ENCODE peak calls at places on chromosomes 11 and 22, in five cellular contexts. W, I, M, T and R are unnamed samples.

GRCh38 chr11:125111341-125112234 is at the start of gene TMEM218:
- DNase-seq in W (peak; percentile 99), I (peak; percentile 100), M (peak; percentile 99), T (peak; percentile 100), R (peak; percentile 100)

GRCh38 chr11:109508185-109508584 is 86.2 kb downstream of the C11orf87 start:
- DNase-seq in W (no peak), I (no peak), M (no peak), T (no peak), R (no peak)

GRCh38 chr22:40855104-40855959 is 1.1 kb downstream of the ST13 start:
- DNase-seq in W (no peak), I (peak; percentile 63), M (peak; percentile 58), T (peak; percentile 53), R (no peak)

GRCh38 chr22:37410174-37411055 is 16.9 kb downstream of the ELFN2 start:
- DNase-seq in W (peak; percentile 79), I (no peak), M (no peak), T (no peak), R (no peak)

GRCh38 chr11:87604350-87604749 is 566.6 kb downstream of the TMEM135 start:
- DNase-seq in W (no peak), I (no peak), M (no peak), T (no peak), R (no peak)

GRCh38 chr22:44186737-44187136 is 6.0 kb downstream of the PARVG start:
- DNase-seq in W (peak; percentile 53), I (no peak), M (no peak), T (no peak), R (peak; percentile 33)

GRCh38 chr11:128517457-128518230 is 69.7 kb downstream of the ETS1 start:
- DNase-seq in W (no peak), I (peak; percentile 79), M (peak; percentile 70), T (no peak), R (no peak)

GRCh38 chr22:24517446-24517845 is 22.3 kb downstream of the UPB1 start:
- DNase-seq in W (no peak), I (no peak), M (no peak), T (no peak), R (no peak)

GRCh38 chr11:5123802-5124521 is 14.2 kb downstream of the OR52A5 start:
- DNase-seq in W (no peak), I (peak; percentile 88), M (peak; percentile 84), T (peak; percentile 60), R (no peak)

GRCh38 chr11:79108851-79109250 is 332.0 kb downstream of the TENM4 start:
- DNase-seq in W (no peak), I (no peak), M (no peak), T (no peak), R (no peak)

GRCh38 chr11:46176421-46176820 is 55.2 kb upstream of the PHF21A start:
- DNase-seq in W (no peak), I (no peak), M (no peak), T (no peak), R (no peak)

GRCh38 chr11:93655581-93656255 is 5.8 kb upstream of the CEP295 start:
- DNase-seq in W (no peak), I (no peak), M (no peak), T (no peak), R (no peak)

GRCh38 chr22:23215294-23216204 is 35.2 kb downstream of the BCR start:
- DNase-seq in W (no peak), I (no peak), M (peak; percentile 38), T (no peak), R (no peak)

GRCh38 chr22:32808038-32808445 is 6.5 kb downstream of the TIMP3 start:
- DNase-seq in W (no peak), I (no peak), M (no peak), T (no peak), R (no peak)

GRCh38 chr11:66221012-66221411 is 47.4 kb upstream of the RAB1B start:
- DNase-seq in W (peak; percentile 52), I (no peak), M (no peak), T (peak; percentile 20), R (no peak)

GRCh38 chr22:37560682-37561208 is 465 bp downstream of the CDC42EP1 start:
- DNase-seq in W (peak; percentile 85), I (peak; percentile 61), M (peak; percentile 78), T (peak; percentile 74), R (peak; percentile 81)

GRCh38 chr11:62805991-62806441 is 776 bp upstream of the NXF1 start:
- DNase-seq in W (no peak), I (peak; percentile 41), M (no peak), T (no peak), R (no peak)

GRCh38 chr11:11980841-11981308 is 27.6 kb downstream of the DKK3 start:
- DNase-seq in W (peak; percentile 26), I (peak; percentile 81), M (no peak), T (no peak), R (no peak)

GRCh38 chr11:2687782-2688191 is 12.0 kb downstream of the KCNQ1OT1 start:
- DNase-seq in W (peak; percentile 60), I (no peak), M (no peak), T (peak; percentile 55), R (peak; percentile 65)

GRCh38 chr22:24996420-24996952 is 44.0 kb downstream of the KIAA1671 start:
- DNase-seq in W (no peak), I (peak; percentile 8), M (peak; percentile 57), T (no peak), R (no peak)

GRCh38 chr11:46039990-46040389 is 81.3 kb downstream of the PHF21A start:
- DNase-seq in W (no peak), I (peak; percentile 81), M (peak; percentile 79), T (no peak), R (no peak)

GRCh38 chr22:32796865-32797573 is 4.5 kb upstream of the TIMP3 start:
- DNase-seq in W (peak; percentile 77), I (peak; percentile 80), M (peak; percentile 80), T (peak; percentile 78), R (peak; percentile 88)

GRCh38 chr11:114026355-114026754 is 33.2 kb upstream of the ZBTB16 start:
- DNase-seq in W (no peak), I (peak; percentile 79), M (peak; percentile 43), T (no peak), R (no peak)

GRCh38 chr11:116176484-116177005 is 596.2 kb downstream of the BUD13 start:
- DNase-seq in W (no peak), I (no peak), M (no peak), T (no peak), R (no peak)

GRCh38 chr22:30884211-30885000 is 84.2 kb downstream of the MORC2 start:
- DNase-seq in W (peak; percentile 61), I (no peak), M (no peak), T (peak; percentile 12), R (peak; percentile 34)

GRCh38 chr11:35321111-35321510 is 98.2 kb downstream of the SLC1A2 start:
- DNase-seq in W (no peak), I (no peak), M (no peak), T (no peak), R (no peak)

GRCh38 chr11:26851696-26852095 is 129.8 kb upstream of the SLC5A12 start:
- DNase-seq in W (no peak), I (no peak), M (no peak), T (no peak), R (no peak)

GRCh38 chr11:121311373-121311772 is 18.8 kb downstream of the SC5D start:
- DNase-seq in W (no peak), I (no peak), M (no peak), T (no peak), R (no peak)

GRCh38 chr11:66419825-66420224 is 1.0 kb upstream of the NPAS4 start:
- DNase-seq in W (no peak), I (no peak), M (no peak), T (no peak), R (no peak)

GRCh38 chr22:29102300-29102699 is 29.5 kb downstream of the KREMEN1 start:
- DNase-seq in W (no peak), I (no peak), M (no peak), T (no peak), R (no peak)

GRCh38 chr11:122758974-122759373 is 79.3 kb upstream of the CRTAM start:
- DNase-seq in W (no peak), I (no peak), M (peak; percentile 70), T (no peak), R (no peak)

GRCh38 chr22:23182289-23183106 is 2.2 kb downstream of the BCR start:
- DNase-seq in W (no peak), I (peak; percentile 23), M (no peak), T (no peak), R (no peak)

GRCh38 chr11:129960216-129961214 is 42.1 kb downstream of the PRDM10 start:
- DNase-seq in W (no peak), I (peak; percentile 91), M (peak; percentile 69), T (no peak), R (no peak)

GRCh38 chr11:12090061-12090572 is 20.3 kb upstream of the MICAL2 start:
- DNase-seq in W (peak; percentile 66), I (no peak), M (peak; percentile 64), T (no peak), R (no peak)

GRCh38 chr11:64542172-64543125 is 48.6 kb upstream of the SLC22A12 start:
- DNase-seq in W (no peak), I (no peak), M (no peak), T (no peak), R (no peak)

GRCh38 chr11:33861366-33861765 is 30.5 kb downstream of the LMO2 start:
- DNase-seq in W (no peak), I (no peak), M (no peak), T (no peak), R (no peak)
- H3K4me3 ChIP-seq in W (no peak overlapping the region), I (no peak overlapping the region), M (no peak overlapping the region), T (no peak overlapping the region), R (no peak overlapping the region)

GRCh38 chr11:57248780-57249383 is 11.8 kb upstream of the APLNR start:
- DNase-seq in W (no peak), I (peak; percentile 70), M (peak; percentile 81), T (peak; percentile 83), R (peak; percentile 79)
- H3K4me3 ChIP-seq in W (no peak overlapping the region), I (no peak overlapping the region), M (no peak overlapping the region), T (no peak overlapping the region), R (no peak overlapping the region)

DNA sequence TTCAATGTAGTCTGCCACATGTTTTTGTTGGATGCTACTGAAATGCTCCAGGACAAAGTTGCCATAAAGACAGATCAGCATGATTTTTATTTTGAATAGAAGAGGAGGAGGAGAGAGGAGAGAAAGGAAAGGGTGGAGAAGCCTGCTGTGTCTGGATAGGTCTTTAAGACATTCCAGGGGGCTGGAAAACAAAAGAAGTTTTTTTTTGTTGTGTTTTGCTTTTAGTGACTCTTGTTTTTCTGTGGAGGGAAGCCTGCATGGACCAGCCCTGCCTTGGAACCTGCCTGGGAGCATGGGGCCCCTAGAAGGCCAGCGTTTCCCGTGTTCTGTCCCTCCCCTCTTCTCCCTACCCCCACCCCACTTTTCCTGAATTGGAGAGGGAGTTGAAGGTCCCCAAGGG is 2.3 kb downstream of the TSPAN18 start:
- DNase-seq in W (no peak), I (no peak), M (no peak), T (no peak), R (no peak)
- H3K4me3 ChIP-seq in W (no peak overlapping the region), I (no peak overlapping the region), M (no peak overlapping the region), T (no peak overlapping the region), R (no peak overlapping the region)

DNA sequence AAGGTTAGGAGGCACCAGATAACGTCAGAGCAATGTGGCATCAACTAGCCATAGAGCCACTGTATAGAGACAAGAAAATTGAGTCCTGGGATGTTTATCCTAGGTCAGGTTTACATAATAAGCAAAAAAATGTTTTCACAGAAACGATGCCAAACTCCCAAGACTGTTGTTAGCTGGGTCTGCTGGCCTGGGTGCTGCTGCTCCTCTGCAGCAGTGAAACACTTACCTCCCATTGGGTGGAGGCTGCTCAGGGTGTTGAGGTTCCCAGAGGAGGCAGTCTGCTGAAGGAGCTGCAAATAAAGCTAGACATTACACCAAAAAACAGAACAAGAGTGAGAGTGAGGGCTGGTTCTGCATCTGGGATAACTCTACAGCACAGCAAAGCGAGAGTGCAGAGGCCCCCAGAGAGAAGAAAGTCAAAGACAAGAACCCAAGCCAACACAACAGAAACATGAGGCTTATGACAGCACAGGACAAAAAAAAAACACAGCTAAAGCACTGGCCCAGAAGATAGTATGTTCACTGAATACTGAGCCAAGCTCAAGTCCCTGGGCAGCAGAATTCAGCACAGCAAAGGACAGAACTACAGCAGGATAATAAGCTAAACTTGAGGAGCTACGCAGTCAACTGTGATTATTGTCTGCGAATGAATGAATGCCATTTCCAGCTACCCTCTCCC is 29.9 kb upstream of the RAPSN start:
- DNase-seq in W (no peak), I (peak; percentile 60), M (peak; percentile 23), T (no peak), R (no peak)
- H3K4me3 ChIP-seq in W (no peak overlapping the region), I (no peak overlapping the region), M (no peak overlapping the region), T (no peak overlapping the region), R (no peak overlapping the region)